ENCODE peak calls at places on chromosome 14, in nine cellular contexts. M is kidney, X is spleen, Y is WERI-Rb-1, V is heart right ventricle, S is aorta, W is suprapubic skin, T is tibial artery, R is psoas muscle. Q is an unnamed sample. For H3K36me3, the result is how much of the 10 kb centered on the place peaks cover.

GRCh38 chr14:54906075-54906474 is 3.4 kb upstream of the GCH1 start:
- DNase-seq in M (no peak), X (no peak), Y (no peak), V (no peak), S (no peak), W (no peak), T (no peak), R (no peak), Q (no peak)

GRCh38 chr14:49550284-49551184 is 35.6 kb downstream of the RPS29 start:
- DNase-seq in M (no peak), X (no peak), Y (no peak), V (no peak), S (no peak), W (no peak), T (no peak), R (no peak), Q (no peak)

GRCh38 chr14:59439256-59440015 is 25.7 kb downstream of the GPR135 start:
- DNase-seq in M (no peak), X (no peak), Y (no peak), V (no peak), S (no peak), W (no peak), T (no peak), R (no peak), Q (no peak)

GRCh38 chr14:75630695-75631452 is 29.8 kb downstream of the ERG28 start:
- DNase-seq in M (no peak), X (no peak), Y (no peak), V (no peak), S (no peak), W (no peak), T (no peak), R (no peak), Q (no peak)

GRCh38 chr14:58540693-58541092 is 97.1 kb upstream of the DACT1 start:
- DNase-seq in M (no peak), X (no peak), Y (no peak), V (no peak), S (no peak), W (no peak), T (no peak), R (no peak), Q (no peak)

GRCh38 chr14:20630340-20631022 is 11.0 kb downstream of the OR6S1 start:
- DNase-seq in M (no peak), X (peak), Y (no peak), V (no peak), S (no peak), W (no peak), T (no peak), R (no peak), Q (peak)

GRCh38 chr14:70741482-70741881 is 67.8 kb downstream of the MAP3K9 start:
- DNase-seq in M (no peak), X (no peak), Y (no peak), V (no peak), S (no peak), W (no peak), T (no peak), R (no peak), Q (no peak)

GRCh38 chr14:105914738-105915385 is 388.5 kb downstream of the TMEM121 start:
- DNase-seq in M (peak), X (peak), Y (no peak), V (peak), S (peak), W (no peak), T (peak), R (peak), Q (no peak)

GRCh38 chr14:30573203-30573814 is 14.4 kb downstream of the G2E3 start:
- DNase-seq in M (no peak), X (no peak), Y (no peak), V (no peak), S (no peak), W (no peak), T (no peak), R (no peak), Q (no peak)

GRCh38 chr14:30277268-30277667 is 281.7 kb upstream of the G2E3 start:
- DNase-seq in M (no peak), X (no peak), Y (no peak), V (no peak), S (no peak), W (no peak), T (no peak), R (no peak), Q (no peak)

DNA sequence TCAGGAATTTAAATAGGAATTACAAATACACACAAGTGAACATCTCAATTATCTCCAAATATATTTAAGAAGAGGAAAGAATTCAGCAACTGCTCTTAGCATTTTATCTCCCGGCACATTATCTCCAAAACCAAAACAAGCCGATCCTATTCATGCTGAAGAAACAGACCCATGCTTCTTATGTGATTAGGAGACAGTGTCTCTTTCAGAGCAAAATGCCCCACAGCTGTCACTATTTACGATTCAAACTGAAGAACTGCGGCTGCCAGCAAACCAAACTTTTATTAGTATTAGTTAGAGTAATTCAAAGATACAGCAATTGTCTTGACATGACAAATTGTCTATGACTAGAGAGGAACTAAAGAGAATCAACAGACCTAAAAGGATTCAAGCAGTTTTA is 79.5 kb downstream of the SETD3 start:
- DNase-seq in M (no peak), X (no peak), Y (no peak), V (no peak), S (no peak), W (no peak), T (no peak), R (no peak), Q (no peak)
- H3K36me3 ChIP-seq in M (under half), X (half or more), Y (under half), V (half or more), S (under half), W (half or more), T (under half), R (half or more), Q (under half)

GRCh38 chr14:35556548-35556947 is 22.6 kb downstream of the INSM2 start:
- DNase-seq in M (no peak), X (no peak), Y (peak), V (no peak), S (no peak), W (no peak), T (no peak), R (no peak), Q (no peak)
- H3K36me3 ChIP-seq in M (under half), X (under half), Y (under half), V (under half), S (under half), W (under half), T (under half), R (under half), Q (under half)

GRCh38 chr14:100237735-100238418 is 1.1 kb upstream of the YY1 start:
- DNase-seq in M (no peak), X (peak), Y (peak), V (peak), S (peak), W (peak), T (peak), R (peak), Q (peak)

GRCh38 chr14:100239200-100239839 is 376 bp downstream of the YY1 start:
- DNase-seq in M (peak), X (peak), Y (no peak), V (peak), S (peak), W (peak), T (no peak), R (peak), Q (no peak)

GRCh38 chr14:100236873-100237272 is 2.1 kb upstream of the YY1 start:
- DNase-seq in M (no peak), X (no peak), Y (no peak), V (no peak), S (no peak), W (no peak), T (no peak), R (no peak), Q (no peak)

GRCh38 chr14:100239840-100240724 is 1.1 kb downstream of the YY1 start:
- DNase-seq in M (peak), X (peak), Y (peak), V (peak), S (peak), W (peak), T (peak), R (peak), Q (peak)

DNA sequence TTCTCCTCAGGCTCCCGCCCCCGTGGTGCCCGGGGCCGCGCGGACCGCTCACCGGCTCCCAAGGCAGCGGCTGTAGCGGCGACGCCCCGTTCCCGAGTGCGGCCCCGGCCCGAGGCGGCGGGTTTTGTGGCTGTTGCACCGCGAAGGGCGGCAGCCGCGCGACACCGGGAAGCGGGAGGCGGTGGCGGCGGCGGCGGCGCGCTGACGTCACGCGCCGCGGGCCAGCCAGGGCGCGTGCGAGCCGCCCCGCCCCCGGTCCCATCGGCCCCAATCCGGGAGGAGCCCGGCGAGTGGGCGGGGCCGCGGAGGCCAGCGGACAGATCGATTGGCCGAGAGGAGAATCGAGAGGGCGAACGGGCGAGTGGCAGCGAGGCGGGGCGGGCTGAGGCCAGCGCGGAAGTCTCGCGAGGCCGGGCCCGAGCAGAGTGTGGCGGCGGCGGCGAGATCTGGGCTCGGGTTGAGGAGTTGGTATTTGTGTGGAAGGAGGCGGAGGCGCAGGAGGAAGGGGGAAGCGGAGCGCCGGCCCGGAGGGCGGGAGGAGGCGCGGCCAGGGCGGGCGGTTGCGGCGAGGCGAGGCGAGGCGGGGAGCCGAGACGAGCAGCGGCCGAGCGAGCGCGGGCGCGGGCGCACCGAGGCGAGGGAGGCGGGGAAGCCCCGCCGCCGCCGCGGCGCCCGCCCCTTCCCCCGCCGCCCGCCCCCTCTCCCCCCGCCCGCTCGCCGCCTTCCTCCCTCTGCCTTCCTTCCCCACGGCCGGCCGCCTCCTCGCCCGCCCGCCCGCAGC is at the start of gene YY1:
- DNase-seq in M (peak), X (peak), Y (peak), V (peak), S (peak), W (peak), T (peak), R (peak), Q (peak)
- H3K36me3 ChIP-seq in M (under half), X (under half), Y (under half), V (under half), S (under half), W (under half), T (under half), R (under half), Q (under half)

GRCh38 chr14:91309756-91310280 is 65.3 kb upstream of the GPR68 start:
- DNase-seq in M (peak), X (peak), Y (no peak), V (no peak), S (no peak), W (no peak), T (no peak), R (no peak), Q (no peak)

GRCh38 chr14:91313154-91313850 is 68.8 kb upstream of the GPR68 start:
- DNase-seq in M (no peak), X (peak), Y (no peak), V (no peak), S (no peak), W (no peak), T (no peak), R (no peak), Q (no peak)

GRCh38 chr14:91313852-91314251 is 69.3 kb upstream of the GPR68 start:
- DNase-seq in M (no peak), X (no peak), Y (no peak), V (no peak), S (no peak), W (no peak), T (no peak), R (no peak), Q (no peak)

GRCh38 chr14:91310620-91311283 is 66.2 kb upstream of the GPR68 start:
- DNase-seq in M (peak), X (no peak), Y (no peak), V (no peak), S (no peak), W (no peak), T (no peak), R (no peak), Q (peak)

DNA sequence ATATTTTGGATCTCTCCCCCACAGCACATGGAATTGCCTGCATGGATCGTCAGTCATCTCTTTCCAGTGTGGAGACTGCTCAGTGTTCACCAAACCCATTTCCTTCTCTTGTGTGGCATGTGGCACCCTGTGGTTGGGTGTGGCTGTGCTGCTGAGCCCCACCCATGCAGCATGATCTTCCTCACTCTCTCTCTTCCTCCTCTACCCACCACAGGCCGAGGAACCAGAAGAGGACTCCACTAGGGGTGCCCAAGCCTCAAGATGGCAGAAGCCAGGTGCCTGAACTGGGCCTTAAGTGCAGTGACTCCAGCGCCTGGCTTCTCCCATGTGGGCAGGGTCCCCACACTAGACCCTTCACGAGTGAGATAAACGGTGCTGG is 66.8 kb upstream of the GPR68 start:
- DNase-seq in M (no peak), X (peak), Y (no peak), V (no peak), S (no peak), W (no peak), T (no peak), R (no peak), Q (peak)
- H3K36me3 ChIP-seq in M (under half), X (half or more), Y (half or more), V (under half), S (under half), W (under half), T (under half), R (under half), Q (half or more)

GRCh38 chr14:22772725-22773124 is 6.2 kb downstream of the OXA1L start:
- DNase-seq in M (no peak), X (no peak), Y (no peak), V (no peak), S (no peak), W (no peak), T (no peak), R (no peak), Q (no peak)
- H3K36me3 ChIP-seq in M (under half), X (half or more), Y (under half), V (half or more), S (under half), W (half or more), T (half or more), R (half or more), Q (under half)

GRCh38 chr14:65080954-65081747 is 21.2 kb downstream of the MAX start:
- DNase-seq in M (no peak), X (no peak), Y (no peak), V (no peak), S (no peak), W (no peak), T (no peak), R (no peak), Q (no peak)
- H3K36me3 ChIP-seq in M (under half), X (half or more), Y (under half), V (half or more), S (under half), W (half or more), T (under half), R (under half), Q (half or more)

GRCh38 chr14:40697221-40697620 is 909.5 kb upstream of the LRFN5 start:
- DNase-seq in M (no peak), X (no peak), Y (no peak), V (no peak), S (no peak), W (no peak), T (no peak), R (no peak), Q (no peak)
- H3K36me3 ChIP-seq in M (under half), X (under half), Y (under half), V (under half), S (under half), W (under half), T (under half), R (under half), Q (under half)

GRCh38 chr14:68918612-68919011 is 60.5 kb downstream of the ACTN1 start:
- DNase-seq in M (no peak), X (no peak), Y (no peak), V (no peak), S (peak), W (no peak), T (no peak), R (no peak), Q (no peak)
- H3K36me3 ChIP-seq in M (under half), X (under half), Y (under half), V (half or more), S (under half), W (under half), T (under half), R (under half), Q (under half)

DNA sequence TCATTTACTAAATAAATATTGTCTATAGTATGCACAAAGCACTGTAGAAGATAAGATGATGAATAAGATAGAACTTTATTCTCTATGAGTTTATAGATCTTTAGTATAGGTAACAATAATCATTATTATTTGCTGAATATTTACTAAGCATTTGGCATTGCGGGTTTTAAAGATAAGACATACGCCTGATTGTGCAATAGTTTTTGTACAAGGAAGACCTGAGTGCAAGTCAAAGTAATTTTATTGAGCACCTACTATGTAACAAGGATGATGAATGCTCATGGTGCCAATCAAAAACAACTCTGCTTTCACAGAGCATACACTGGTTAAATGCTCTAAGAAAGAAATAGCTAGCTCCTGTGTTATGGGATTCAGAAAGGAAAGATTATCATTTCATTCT is 1461.7 kb upstream of the FLRT2 start:
- DNase-seq in M (no peak), X (no peak), Y (no peak), V (no peak), S (no peak), W (no peak), T (no peak), R (no peak), Q (no peak)
- H3K36me3 ChIP-seq in M (under half), X (under half), Y (under half), V (under half), S (under half), W (under half), T (under half), R (under half), Q (under half)

DNA sequence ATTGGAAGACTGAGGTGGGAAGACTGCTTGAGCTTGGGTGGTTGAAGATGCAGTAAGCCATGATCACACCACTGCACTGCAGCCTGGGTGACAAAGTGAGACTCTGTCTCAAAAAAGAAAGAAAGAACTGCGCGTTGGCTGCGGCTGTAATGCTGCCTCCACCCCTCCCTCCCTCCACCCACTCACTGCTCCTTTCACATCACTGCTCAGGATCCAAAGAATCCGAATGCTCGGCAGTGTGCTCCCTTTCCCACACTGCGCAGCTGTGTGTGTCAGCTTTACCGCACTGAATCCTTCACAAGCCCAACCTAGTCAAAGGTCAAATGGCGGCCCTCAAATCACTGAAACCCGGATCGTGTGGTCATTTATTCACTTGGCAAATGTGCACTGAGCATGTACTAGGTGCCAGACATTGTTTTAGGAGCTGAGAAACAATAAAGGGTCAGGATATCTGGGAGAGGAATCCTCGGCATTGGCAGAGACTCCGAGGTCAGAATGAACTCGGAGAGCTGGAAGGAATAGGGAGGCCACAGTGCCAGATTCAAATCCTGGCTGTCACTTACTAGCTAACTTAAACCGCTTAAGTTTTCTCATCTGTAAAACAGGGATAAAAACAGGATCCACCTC is 11.5 kb upstream of the TDRD9 start:
- DNase-seq in M (no peak), X (peak), Y (no peak), V (no peak), S (no peak), W (no peak), T (no peak), R (no peak), Q (no peak)
- H3K36me3 ChIP-seq in M (under half), X (half or more), Y (under half), V (half or more), S (under half), W (under half), T (under half), R (half or more), Q (under half)

Q was measured in CD4-positive, alpha-beta memory T cell.